ENCODE peak calls at places on chromosomes 13 and 19, in ten cellular contexts. K is left ventricle myocardium inferior, F is mucosa of descending colon, L is neural progenitor cell, H is right lobe of liver, T is fibroblast of lung, C is Peyer's patch, E is left lung, B is thyroid gland, S is esophagus squamous epithelium. P is an unnamed sample.

GRCh38 chr19:37551123-37551993 is 43.2 kb downstream of the ZNF571 start:
- DNase-seq in L (no peak), H (no peak), F (peak; percentile 60), B (no peak), S (no peak), E (no peak), T (peak; percentile 81), C (peak; percentile 29), K (peak; percentile 50), P (no peak)

GRCh38 chr13:37365496-37365895 is 233.1 kb downstream of the POSTN start:
- DNase-seq in C (no peak), K (no peak), H (no peak), F (no peak), B (no peak), E (no peak), S (no peak), L (no peak), T (no peak), P (no peak)

GRCh38 chr19:42193706-42194105 is 23.8 kb downstream of the DEDD2 start:
- DNase-seq in F (no peak), K (no peak), B (no peak), T (peak; percentile 34), H (no peak), L (no peak), S (no peak), E (no peak), C (no peak), P (no peak)

GRCh38 chr19:17784201-17785008 is 10.5 kb upstream of the B3GNT3 start:
- DNase-seq in B (peak; percentile 40), K (peak; percentile 49), E (peak; percentile 65), T (peak; percentile 60), H (no peak), L (peak; percentile 59), C (peak; percentile 72), S (no peak), F (peak; percentile 81), P (peak; percentile 32)

GRCh38 chr13:71864094-71864980 is 2.7 kb downstream of the DACH1 start:
- DNase-seq in B (no peak), L (peak; percentile 87), C (no peak), F (peak; percentile 85), E (peak; percentile 67), K (peak; percentile 56), S (peak; percentile 2), T (peak; percentile 43), H (peak; percentile 52), P (peak; percentile 36)

GRCh38 chr19:13644648-13645047 is 119.7 kb upstream of the MRI1 start:
- DNase-seq in T (no peak), S (no peak), K (no peak), F (no peak), E (no peak), B (no peak), L (no peak), C (no peak), H (no peak), P (no peak)

GRCh38 chr19:30444686-30445232 is 72.6 kb downstream of the ZNF536 start:
- DNase-seq in K (no peak), S (no peak), H (no peak), L (no peak), B (no peak), C (no peak), F (no peak), E (no peak), T (no peak), P (peak; percentile 59)

GRCh38 chr13:34719060-34719875 is 222.8 kb upstream of the NBEA start:
- DNase-seq in K (no peak), T (no peak), S (no peak), F (no peak), E (no peak), B (no peak), C (no peak), H (no peak), L (peak; percentile 64), P (no peak)

GRCh38 chr13:45162821-45163220 is 38.0 kb downstream of the KCTD4 start:
- DNase-seq in L (no peak), S (no peak), C (no peak), E (no peak), H (no peak), T (peak; percentile 91), K (no peak), B (no peak), F (no peak), P (no peak)

GRCh38 chr13:40352807-40353562 is 313.5 kb downstream of the FOXO1 start:
- DNase-seq in H (peak; percentile 54), F (no peak), L (no peak), K (no peak), S (no peak), B (peak; percentile 26), T (peak; percentile 71), E (no peak), C (no peak), P (no peak)

GRCh38 chr19:18735752-18736151 is 52.3 kb downstream of the CRTC1 start:
- DNase-seq in L (no peak), S (no peak), F (no peak), E (no peak), H (no peak), C (no peak), K (no peak), T (no peak), B (peak; percentile 89), P (peak; percentile 52)

DNA sequence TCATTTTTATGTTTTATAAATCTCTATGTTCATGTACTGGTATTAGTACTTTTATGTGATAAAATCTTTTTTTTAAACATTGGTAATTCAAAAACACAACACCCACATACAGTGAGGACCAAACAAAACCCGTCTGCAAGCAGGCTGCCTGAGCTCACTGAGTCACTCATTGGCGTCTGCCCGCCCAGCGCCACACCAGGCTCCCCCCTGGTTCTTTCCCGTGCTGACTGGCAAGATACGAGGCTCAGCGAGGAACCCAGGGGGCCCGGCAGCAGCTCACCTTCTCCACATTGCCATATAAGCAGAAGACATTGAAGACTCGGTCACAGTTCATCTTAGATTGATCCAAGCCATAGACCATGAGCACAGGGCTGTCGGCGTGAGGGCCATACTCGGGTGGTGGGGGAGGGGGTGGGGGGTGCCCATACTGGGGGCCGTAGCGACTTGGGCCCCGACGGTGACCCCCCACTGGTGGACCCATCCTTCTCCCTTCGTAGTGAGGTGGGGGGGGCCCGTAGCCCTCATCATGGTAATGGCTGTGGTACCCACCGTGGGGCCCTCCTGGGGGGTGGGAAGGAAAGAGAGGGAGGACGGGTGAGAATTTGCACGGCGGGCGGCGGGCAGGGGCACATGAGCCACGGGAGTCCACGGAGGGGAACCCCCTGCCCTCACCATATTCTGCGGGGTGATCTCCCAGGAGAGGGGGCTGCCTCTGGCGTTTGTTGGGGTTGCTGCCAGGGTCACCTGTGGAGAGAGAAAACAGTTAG is 8.4 kb upstream of the ECH1 start:
- DNase-seq in E (no peak), L (no peak), B (no peak), H (no peak), K (no peak), T (no peak), C (no peak), F (no peak), S (no peak), P (no peak)
- H3K4me3 ChIP-seq in E (no peak overlapping the region), L (no peak overlapping the region), B (no peak overlapping the region), H (no peak overlapping the region), K (no peak overlapping the region), T (no peak overlapping the region), C (no peak overlapping the region), F (no peak overlapping the region), S (no peak overlapping the region), P (no peak overlapping the region)

GRCh38 chr19:35154535-35155406 is at the start of gene FXYD5:
- DNase-seq in F (peak; percentile 66), K (peak; percentile 72), C (peak; percentile 76), E (peak; percentile 83), H (peak; percentile 64), L (peak; percentile 72), B (no peak), S (no peak), T (peak; percentile 69), P (no peak)
- TF ChIP-seq CTCF in F (no peak), K (peak; percentile 17), C (no peak), E (no peak), H (no peak), L (no peak), B (no peak), S (no peak), T (no peak), P (no peak)

GRCh38 chr19:47157455-47158321 is 27.1 kb downstream of the SAE1 start:
- DNase-seq in B (peak; percentile 74), C (peak; percentile 77), S (no peak), H (peak; percentile 46), F (peak; percentile 77), T (peak; percentile 51), K (peak; percentile 45), E (peak; percentile 46), L (peak; percentile 62), P (no peak)

GRCh38 chr19:47156861-47157454 is 26.3 kb downstream of the SAE1 start:
- DNase-seq in E (no peak), L (no peak), H (no peak), T (peak; percentile 72), B (no peak), S (no peak), F (peak; percentile 19), K (no peak), C (no peak), P (no peak)

GRCh38 chr19:47155141-47155540 is 24.5 kb downstream of the SAE1 start:
- DNase-seq in H (no peak), L (no peak), B (no peak), C (no peak), K (peak; percentile 29), S (no peak), E (no peak), F (peak; percentile 36), T (peak; percentile 70), P (no peak)

GRCh38 chr19:47158879-47159509 is 28.4 kb downstream of the SAE1 start:
- DNase-seq in K (no peak), H (no peak), L (no peak), C (no peak), F (no peak), E (no peak), B (no peak), T (no peak), S (no peak), P (no peak)

DNA sequence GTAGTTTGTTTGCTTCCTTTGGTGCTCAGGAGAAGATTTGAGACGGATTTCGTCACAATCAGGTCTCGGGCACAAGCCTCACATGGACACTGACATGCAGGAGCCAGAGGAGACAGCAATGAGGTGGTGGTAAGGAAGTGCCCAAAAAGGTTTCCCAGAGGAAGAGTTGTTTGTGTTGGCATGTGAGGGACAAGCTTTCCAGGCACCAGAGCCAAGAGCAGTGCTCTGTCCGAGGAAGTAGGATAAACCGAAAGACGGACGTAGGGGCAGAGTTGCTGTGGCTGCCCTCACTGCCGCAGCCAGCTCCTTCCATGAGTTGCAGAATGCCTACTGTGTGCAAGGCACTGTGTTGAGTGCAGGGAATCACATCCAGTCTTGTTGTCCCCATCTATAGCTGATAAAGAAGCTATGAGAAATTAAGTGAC is 27.7 kb downstream of the SAE1 start:
- DNase-seq in L (no peak), C (no peak), F (peak; percentile 31), E (no peak), B (no peak), H (no peak), T (no peak), K (no peak), S (no peak), P (no peak)
- H3K4me1 ChIP-seq in L (peaks cover 16% of the 10 kb centered on the region), C (peaks cover 12% of the 10 kb centered on the region), F (peaks cover 48% of the 10 kb centered on the region), E (peaks cover 32% of the 10 kb centered on the region), B (peaks cover 23% of the 10 kb centered on the region), H (peaks cover 6% of the 10 kb centered on the region), T (peaks cover 10% of the 10 kb centered on the region), K (peaks cover 55% of the 10 kb centered on the region), S (peaks cover 50% of the 10 kb centered on the region), P (peaks cover 5% of the 10 kb centered on the region)

DNA sequence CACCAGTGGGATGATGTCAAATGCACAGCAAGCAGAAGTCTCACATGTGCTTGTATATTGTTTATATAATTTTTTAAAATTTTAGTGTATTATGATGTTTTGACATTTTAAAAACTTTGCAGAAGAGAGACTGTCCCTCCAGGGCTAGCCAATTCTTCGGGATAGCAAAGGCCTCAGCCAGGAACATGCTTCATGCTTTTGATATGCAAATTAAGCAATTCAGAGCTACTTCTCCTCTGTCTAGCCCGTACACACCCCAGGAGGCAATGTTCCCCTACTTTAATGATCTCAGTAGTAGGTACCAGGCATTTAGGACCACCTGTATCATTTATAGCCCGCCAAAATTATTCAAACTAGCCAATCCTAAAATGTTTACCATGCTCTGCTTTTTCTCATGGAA is 1116.2 kb downstream of the OLFM4 start:
- DNase-seq in B (no peak), H (no peak), L (peak; percentile 22), F (no peak), S (no peak), T (no peak), C (no peak), K (no peak), E (no peak), P (no peak)
- H3K4me3 ChIP-seq in B (no peak overlapping the region), H (no peak overlapping the region), L (no peak overlapping the region), F (no peak overlapping the region), S (no peak overlapping the region), T (no peak overlapping the region), C (no peak overlapping the region), K (no peak overlapping the region), E (no peak overlapping the region), P (no peak overlapping the region)

P was measured in pancreas.